ENCODE peak calls at places on chromosome 9, in five cellular contexts. L is stimulated activated naive CD4-positive, alpha-beta T cell; F is CD14-positive monocyte; B is heart right ventricle; I is esophagus squamous epithelium. E is an unnamed sample.

GRCh38 chr9:1276474-1276873 is 226.3 kb downstream of the DMRT2 start:
- DNase-seq in L (no peak), F (no peak), B (no peak), I (no peak), E (no peak)

GRCh38 chr9:93194584-93194983 is 10.6 kb downstream of the WNK2 start:
- DNase-seq in L (no peak), F (no peak), B (no peak), I (no peak), E (no peak)

GRCh38 chr9:5518061-5518936 is 8.0 kb downstream of the PDCD1LG2 start:
- DNase-seq in L (no peak), F (no peak), B (no peak), I (no peak), E (no peak)

GRCh38 chr9:125700791-125701190 is 6.2 kb downstream of the MAPKAP1 start:
- DNase-seq in L (no peak), F (no peak), B (no peak), I (no peak), E (peak)

GRCh38 chr9:124010665-124011321 is 775 bp upstream of the LHX2 start:
- DNase-seq in L (no peak), F (no peak), B (no peak), I (no peak), E (peak)

GRCh38 chr9:98255064-98255577 is 328 bp downstream of the TBC1D2 start:
- DNase-seq in L (no peak), F (no peak), B (no peak), I (no peak), E (no peak)

GRCh38 chr9:22307013-22307711 is 139.5 kb upstream of the DMRTA1 start:
- DNase-seq in L (no peak), F (no peak), B (no peak), I (no peak), E (peak)

GRCh38 chr9:134730761-134731496 is 89.3 kb downstream of the COL5A1 start:
- DNase-seq in L (no peak), F (no peak), B (no peak), I (no peak), E (no peak)